ENCODE peak calls at places on chromosomes 16 and 17, in ten cellular contexts. U, W, K, F, I, P, M, C, G and R are unnamed samples.

GRCh38 chr17:45235071-45236001 is 13.7 kb downstream of the FMNL1 start:
- DNase-seq in C (peak), G (peak), M (peak), W (peak), K (peak), F (peak), U (no peak), P (peak), I (peak), R (peak)

GRCh38 chr17:41919840-41920579 is 1.3 kb upstream of the ACLY start:
- DNase-seq in G (peak), U (no peak), C (no peak), K (no peak), P (no peak), W (no peak), I (no peak), F (peak), M (no peak), R (peak)

GRCh38 chr17:63911657-63912100 is 621 bp upstream of the CSHL1 start:
- DNase-seq in W (peak), C (peak), I (peak), K (peak), U (peak), G (peak), P (peak), M (no peak), F (peak), R (no peak)

GRCh38 chr17:56833812-56834379 is at the start of the genes C17orf67 and DGKE:
- DNase-seq in K (peak), F (peak), G (peak), I (peak), M (peak), C (peak), W (peak), P (peak), U (peak), R (peak)

GRCh38 chr16:49756971-49757743 is 98.8 kb downstream of the ZNF423 start:
- DNase-seq in P (no peak), C (peak), G (no peak), W (no peak), M (no peak), I (no peak), F (no peak), K (no peak), U (no peak), R (peak)

GRCh38 chr17:7204828-7205461 is 14.7 kb downstream of the DLG4 start:
- DNase-seq in C (peak), F (peak), U (no peak), K (peak), W (peak), M (peak), I (no peak), P (peak), G (peak), R (peak)

GRCh38 chr16:20897253-20897896 is 2.8 kb downstream of the DCUN1D3 start:
- DNase-seq in G (no peak), M (no peak), F (peak), W (no peak), U (no peak), I (peak), K (no peak), C (no peak), P (no peak), R (peak)

GRCh38 chr17:59355030-59355694 is 23.7 kb downstream of the YPEL2 start:
- DNase-seq in K (no peak), P (no peak), U (no peak), C (no peak), M (no peak), W (no peak), I (no peak), G (peak), F (no peak), R (no peak)

GRCh38 chr17:6749519-6749918 is 6.3 kb upstream of the XAF1 start:
- DNase-seq in G (no peak), F (no peak), M (no peak), W (no peak), U (no peak), P (no peak), C (peak), K (no peak), I (no peak), R (peak)

GRCh38 chr17:17535957-17536356 is 39.8 kb upstream of the RASD1 start:
- DNase-seq in M (no peak), K (no peak), C (peak), F (peak), I (no peak), W (no peak), U (no peak), P (no peak), G (peak), R (no peak)

GRCh38 chr17:40615989-40616476 is 31.6 kb downstream of the SMARCE1 start:
- DNase-seq in U (no peak), P (no peak), G (no peak), I (no peak), C (no peak), F (no peak), W (no peak), M (no peak), K (no peak), R (no peak)

GRCh38 chr17:27610304-27610676 is 20.7 kb upstream of the LGALS9 start:
- DNase-seq in G (no peak), W (no peak), I (no peak), M (no peak), C (no peak), P (no peak), U (no peak), K (no peak), F (no peak), R (no peak)

GRCh38 chr17:5297245-5297644 is 15.2 kb downstream of the RABEP1 start:
- DNase-seq in K (no peak), W (no peak), U (no peak), P (no peak), F (no peak), C (no peak), G (no peak), I (no peak), M (no peak), R (no peak)

GRCh38 chr16:69762843-69763556 is 868 bp downstream of the WWP2 start:
- DNase-seq in C (no peak), G (peak), F (peak), I (peak), W (no peak), P (no peak), M (no peak), K (no peak), U (no peak), R (peak)

GRCh38 chr16:49436181-49436580 is 62.6 kb downstream of the C16orf78 start:
- DNase-seq in W (no peak), K (no peak), M (no peak), G (no peak), P (no peak), U (no peak), F (no peak), C (no peak), I (no peak), R (no peak)

GRCh38 chr17:78128616-78129384 is at the start of gene TMC6:
- DNase-seq in U (peak), P (peak), F (no peak), W (peak), K (peak), G (peak), C (peak), M (no peak), I (no peak), R (no peak)

GRCh38 chr17:27244481-27245223 is 49.3 kb upstream of the WSB1 start:
- DNase-seq in U (peak), I (no peak), K (no peak), M (peak), G (peak), C (peak), W (no peak), F (peak), P (no peak), R (peak)

GRCh38 chr17:31585280-31585630 is 193.8 kb downstream of the RAB11FIP4 start:
- DNase-seq in U (no peak), K (no peak), C (no peak), G (no peak), F (no peak), W (no peak), I (no peak), M (no peak), P (no peak), R (no peak)

GRCh38 chr17:38572665-38573365 is 32.9 kb downstream of the SRCIN1 start:
- DNase-seq in F (no peak), I (no peak), G (no peak), C (no peak), M (no peak), W (no peak), P (no peak), U (no peak), K (no peak), R (no peak)

GRCh38 chr16:6656760-6657159 is 675.9 kb upstream of the RBFOX1 start:
- DNase-seq in W (no peak), F (no peak), C (no peak), M (no peak), G (no peak), K (no peak), P (no peak), U (no peak), I (no peak), R (no peak)

GRCh38 chr17:10120749-10121148 is 77.7 kb downstream of the GAS7 start:
- DNase-seq in I (no peak), F (peak), M (no peak), U (no peak), P (no peak), W (no peak), C (no peak), K (peak), G (no peak), R (no peak)

GRCh38 chr17:6420173-6420641 is 14.7 kb downstream of the AIPL1 start:
- DNase-seq in U (no peak), I (no peak), C (peak), G (peak), P (no peak), K (no peak), W (no peak), M (no peak), F (peak), R (peak)

GRCh38 chr16:54931041-54931756 is 534 bp downstream of the IRX5 start:
- DNase-seq in W (no peak), G (peak), I (no peak), U (peak), P (no peak), K (no peak), F (no peak), M (no peak), C (peak), R (peak)

GRCh38 chr16:9296273-9296593 is 204.8 kb downstream of the HAPSTR1 start:
- DNase-seq in K (no peak), I (no peak), P (no peak), M (no peak), F (no peak), G (peak), C (no peak), U (no peak), W (no peak), R (no peak)

GRCh38 chr16:77732241-77732946 is 10.1 kb downstream of the NUDT7 start:
- DNase-seq in G (no peak), I (no peak), P (no peak), F (peak), K (no peak), C (no peak), U (no peak), M (no peak), W (no peak), R (peak)

GRCh38 chr17:34443832-34444469 is 80.9 kb upstream of the CCL1 start:
- DNase-seq in U (no peak), K (no peak), F (no peak), G (no peak), C (no peak), I (no peak), M (no peak), P (no peak), W (no peak), R (no peak)

GRCh38 chr17:29561541-29562517 is 5.0 kb downstream of the ABHD15 start:
- DNase-seq in C (no peak), I (no peak), M (no peak), P (no peak), G (peak), U (no peak), W (no peak), F (no peak), K (no peak), R (no peak)

GRCh38 chr17:78544876-78545755 is 32.1 kb downstream of the DNAH17 start:
- DNase-seq in G (no peak), K (no peak), W (no peak), F (no peak), C (no peak), U (no peak), P (no peak), I (no peak), M (no peak), R (no peak)

GRCh38 chr16:74771656-74772315 is 2.8 kb downstream of the FA2H start:
- DNase-seq in W (no peak), F (no peak), P (no peak), M (no peak), I (no peak), G (no peak), C (no peak), U (no peak), K (no peak), R (no peak)